ENCODE peak calls at places on chromosomes 16 and 17, in nine cellular contexts. S is CD8-positive, alpha-beta memory T cell; X is T-helper 2 cell; E is nephron progenitor cell; T is cardiac muscle cell; A is BE2C; U is stimulated activated CD4-positive, alpha-beta T cell treated with anti-CD3 and anti-CD28 coated beads, Interleukin-1b, Interleukin-23, amount 100 ng/mL, for 1 hour; R is stimulated activated CD8-positive, alpha-beta memory T cell treated with anti-CD3 and anti-CD28 coated beads, Interleukin-4, amount 100 ng/mL, for 1 hour; C is islet precursor cell. V is an unnamed sample.

GRCh38 chr17:47707056-47707791 is 13.3 kb downstream of the TBKBP1 start:
- DNase-seq in S (no peak), X (no peak), E (no peak), T (no peak), A (no peak), U (no peak), R (no peak), C (no peak), V (no peak)

GRCh38 chr17:83031321-83031945 is 48.0 kb upstream of the METRNL start:
- DNase-seq in S (no peak), X (no peak), E (no peak), T (no peak), A (no peak), U (no peak), R (no peak), C (peak), V (no peak)

GRCh38 chr17:64984776-64985521 is 65.7 kb upstream of the LRRC37A3 start:
- DNase-seq in S (peak), X (peak), E (no peak), T (peak), A (no peak), U (peak), R (peak), C (peak), V (peak)

GRCh38 chr17:2691965-2692780 is 19.4 kb downstream of the CLUH start:
- DNase-seq in S (no peak), X (no peak), E (no peak), T (no peak), A (no peak), U (no peak), R (no peak), C (peak), V (no peak)

GRCh38 chr16:84308120-84308519 is 13.4 kb downstream of the WFDC1 start:
- DNase-seq in S (no peak), X (no peak), E (peak), T (peak), A (peak), U (no peak), R (no peak), C (peak), V (peak)

GRCh38 chr17:67377727-67378443 is 804 bp downstream of the PITPNC1 start:
- DNase-seq in S (peak), X (peak), E (peak), T (peak), A (peak), U (no peak), R (no peak), C (peak), V (peak)

GRCh38 chr16:83068686-83069085 is 441.9 kb downstream of the CDH13 start:
- DNase-seq in S (no peak), X (no peak), E (no peak), T (peak), A (no peak), U (no peak), R (no peak), C (no peak), V (no peak)

GRCh38 chr17:29136998-29137730 is 43.0 kb downstream of the MYO18A start:
- DNase-seq in S (no peak), X (no peak), E (no peak), T (no peak), A (no peak), U (no peak), R (no peak), C (no peak), V (peak)

GRCh38 chr17:8954339-8954738 is 11.2 kb downstream of the PIK3R5 start:
- DNase-seq in S (peak), X (peak), E (no peak), T (no peak), A (no peak), U (peak), R (peak), C (peak), V (no peak)

V was measured in epithelial cell of esophagus.